ENCODE peak calls at places on chromosomes 4 and X, in six cellular contexts. G is psoas muscle; A is stimulated activated effector memory CD8-positive, alpha-beta T cell treated with anti-CD3 and anti-CD28 coated beads, Interleukin-12 subunit alpha, Interleukin-12 subunit beta, amount 100 ng/mL, for 72 hours; U is activated CD4-positive, alpha-beta T cell treated with anti-CD3 and anti-CD28 coated beads for 36 hours; C is IMR-90; M is effector memory CD8-positive, alpha-beta T cell. W is an unnamed sample.
A peak's percentile ranks its signal among the peaks of the same experiment; 100 is the strongest.

GRCh38 chrX:23493941-23494374 is 159.3 kb downstream of the PTCHD1 start:
- ATAC-seq in G (no peak), A (peak; percentile 75), U (no peak), C (no peak), M (no peak), W (peak; percentile 43)

GRCh38 chrX:13667940-13668339 is 15.0 kb downstream of the TCEANC start:
- ATAC-seq in G (no peak), A (no peak), U (no peak), C (no peak), M (no peak), W (no peak)

GRCh38 chr4:15799703-15800102 is 21.6 kb downstream of the CD38 start:
- ATAC-seq in G (peak; percentile 38), A (no peak), U (no peak), C (no peak), M (no peak), W (no peak)

GRCh38 chr4:32684160-32684559 is 1964.0 kb downstream of the PCDH7 start:
- ATAC-seq in G (no peak), A (no peak), U (no peak), C (no peak), M (no peak), W (no peak)

GRCh38 chr4:145851516-145852201 is 87.0 kb downstream of the ZNF827 start:
- ATAC-seq in G (no peak), A (no peak), U (no peak), C (peak; percentile 37), M (no peak), W (no peak)

GRCh38 chrX:151181088-151181487 is 4.7 kb downstream of the GPR50 start:
- ATAC-seq in G (no peak), A (no peak), U (no peak), C (no peak), M (no peak), W (no peak)

GRCh38 chrX:10217218-10217617 is 60.4 kb downstream of the CLCN4 start:
- ATAC-seq in G (peak; percentile 44), A (no peak), U (no peak), C (no peak), M (no peak), W (no peak)

GRCh38 chrX:106780259-106780658 is 22.2 kb upstream of the TBC1D8B start:
- ATAC-seq in G (no peak), A (no peak), U (no peak), C (no peak), M (no peak), W (no peak)

GRCh38 chrX:128623361-128623760 is 571.2 kb upstream of the ACTRT1 start:
- ATAC-seq in G (no peak), A (no peak), U (no peak), C (no peak), M (no peak), W (no peak)

GRCh38 chrX:131746491-131746968 is 202.7 kb downstream of the OR13H1 start:
- ATAC-seq in G (peak; percentile 85), A (no peak), U (no peak), C (peak; percentile 73), M (no peak), W (no peak)

GRCh38 chr4:15354790-15355418 is 72.9 kb upstream of the C1QTNF7 start:
- ATAC-seq in G (no peak), A (no peak), U (no peak), C (no peak), M (no peak), W (no peak)

GRCh38 chr4:170589597-170590191 is 499.9 kb upstream of the AADAT start:
- ATAC-seq in G (no peak), A (no peak), U (no peak), C (no peak), M (no peak), W (no peak)

GRCh38 chr4:28774344-28774743 is 1913.7 kb downstream of the STIM2 start:
- ATAC-seq in G (no peak), A (no peak), U (no peak), C (no peak), M (no peak), W (no peak)

GRCh38 chrX:97751735-97752134 is 868.0 kb downstream of the RPA4 start:
- ATAC-seq in G (no peak), A (no peak), U (no peak), C (no peak), M (no peak), W (no peak)

GRCh38 chr4:121724671-121725070 is 27.9 kb upstream of the ANXA5 start:
- ATAC-seq in G (no peak), A (no peak), U (no peak), C (no peak), M (no peak), W (no peak)

GRCh38 chr4:115275615-115276014 is 162.2 kb upstream of the NDST4 start:
- ATAC-seq in G (no peak), A (no peak), U (no peak), C (no peak), M (peak; percentile 27), W (no peak)

GRCh38 chr4:76611611-76612010 is 176.6 kb downstream of the SHROOM3 start:
- ATAC-seq in G (no peak), A (no peak), U (no peak), C (peak; percentile 61), M (no peak), W (no peak)

GRCh38 chrX:118252967-118253366 is 92.9 kb upstream of the WDR44 start:
- ATAC-seq in G (no peak), A (no peak), U (no peak), C (no peak), M (no peak), W (no peak)